ENCODE peak calls at places on chromosomes 16 and 17, in four cellular contexts. P is OCI-M1, X is ELF-1, Z is lung. B is an unnamed sample.
A peak's percentile ranks its signal among the peaks of the same experiment; 100 is the strongest.

GRCh38 chr17:81094224-81094743 is 59.3 kb downstream of the BAIAP2 start:
- DNase-seq in P (no peak), Z (no peak), X (no peak), B (no peak)

GRCh38 chr17:7313028-7313889 is 1.9 kb downstream of the GPS2 start:
- DNase-seq in P (peak; percentile 40), Z (no peak), X (peak; percentile 40), B (no peak)

GRCh38 chr16:89116341-89117238 is 22.9 kb downstream of the ACSF3 start:
- DNase-seq in P (no peak), X (no peak), Z (no peak), B (no peak)

GRCh38 chr16:15899538-15900100 is 11.2 kb upstream of the CEP20 start:
- DNase-seq in X (peak; percentile 70), Z (peak; percentile 74), P (peak; percentile 30), B (no peak)

GRCh38 chr17:49456172-49456965 is 38.7 kb upstream of the NGFR start:
- DNase-seq in Z (no peak), X (no peak), P (peak; percentile 62), B (no peak)

GRCh38 chr17:79388556-79389295 is 222.1 kb downstream of the RBFOX3 start:
- DNase-seq in Z (peak; percentile 43), P (peak; percentile 21), X (peak; percentile 76), B (no peak)

GRCh38 chr17:39755550-39756375 is 18.0 kb downstream of the GRB7 start:
- DNase-seq in P (no peak), Z (no peak), X (no peak), B (no peak)

GRCh38 chr16:88274847-88275246 is 107.9 kb upstream of the ZNF469 start:
- DNase-seq in Z (no peak), X (no peak), P (peak; percentile 4), B (no peak)

GRCh38 chr16:69520800-69521602 is 44.8 kb upstream of the NFAT5 start:
- DNase-seq in X (no peak), P (peak; percentile 26), Z (no peak), B (no peak)

GRCh38 chr17:31508310-31509094 is 117.0 kb downstream of the RAB11FIP4 start:
- DNase-seq in X (no peak), P (peak; percentile 67), Z (no peak), B (no peak)

B was measured in NCI-H1436 treated with DMSO at 0.1 percent for 48 hours.